ENCODE peak calls at places on chromosomes 6 and 20, in ten cellular contexts. X is A549, R is cardiac muscle cell, J is kidney epithelial cell, B is fibroblast of lung, P is K562, W is osteoblast, Q is right lobe of liver, Y is coronary artery, E is cardiac fibroblast. C is an unnamed sample.

GRCh38 chr20:59785986-59786753 is 147.3 kb downstream of the SYCP2 start:
- DNase-seq in X (no peak), R (no peak), J (no peak), B (no peak), P (no peak), W (peak; percentile 68), Q (no peak), Y (peak; percentile 66), E (no peak), C (no peak)

GRCh38 chr6:17865798-17866725 is 121.4 kb downstream of the KIF13A start:
- DNase-seq in X (peak; percentile 91), R (peak; percentile 89), J (peak; percentile 99), B (peak; percentile 86), P (peak; percentile 63), W (peak; percentile 76), Q (no peak), Y (peak; percentile 94), E (peak; percentile 88), C (peak; percentile 98)

GRCh38 chr6:130560231-130560630 is 194.4 kb downstream of the TMEM200A start:
- DNase-seq in X (no peak), R (no peak), J (peak; percentile 9), B (no peak), P (no peak), W (no peak), Q (no peak), Y (no peak), E (no peak), C (no peak)

GRCh38 chr20:8535403-8536003 is 403.4 kb downstream of the PLCB1 start:
- DNase-seq in X (no peak), R (peak; percentile 32), J (no peak), B (peak; percentile 19), P (no peak), W (no peak), Q (no peak), Y (no peak), E (peak; percentile 26), C (no peak)

GRCh38 chr6:142810952-142811514 is 133.9 kb downstream of the HIVEP2 start:
- DNase-seq in X (no peak), R (no peak), J (no peak), B (peak; percentile 74), P (no peak), W (no peak), Q (no peak), Y (no peak), E (peak; percentile 24), C (no peak)

GRCh38 chr6:7106752-7107577 is 796 bp upstream of the RREB1 start:
- DNase-seq in X (peak; percentile 38), R (no peak), J (no peak), B (no peak), P (peak; percentile 91), W (peak; percentile 91), Q (peak; percentile 63), Y (no peak), E (no peak), C (no peak)

GRCh38 chr6:77463881-77464867 is 883 bp upstream of the HTR1B start:
- DNase-seq in X (peak; percentile 2), R (no peak), J (no peak), B (no peak), P (no peak), W (peak; percentile 55), Q (no peak), Y (no peak), E (no peak), C (no peak)

GRCh38 chr6:169847773-169848380 is 96.5 kb downstream of the ERMARD start:
- DNase-seq in X (no peak), R (no peak), J (no peak), B (no peak), P (no peak), W (peak; percentile 54), Q (no peak), Y (peak; percentile 67), E (no peak), C (no peak)

DNA sequence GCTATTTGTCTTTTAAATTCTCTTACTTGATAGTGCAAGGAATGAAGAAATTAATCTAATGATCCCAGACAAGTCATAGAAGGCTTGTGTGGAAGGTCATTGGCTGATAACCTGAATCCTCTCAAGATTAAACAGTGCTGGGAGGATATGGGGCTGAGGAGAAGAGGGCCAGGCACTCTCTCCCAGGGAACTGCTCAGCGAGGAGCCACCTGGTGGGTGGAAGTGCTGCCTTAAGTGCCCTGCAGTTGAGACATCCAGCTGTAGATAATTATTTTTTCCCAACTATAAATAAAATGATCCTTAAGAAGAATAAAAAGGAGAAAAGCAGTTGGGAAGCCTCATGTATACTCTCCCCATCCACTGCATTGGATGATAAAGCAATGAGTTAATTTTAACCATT is 47.9 kb downstream of the BTBD3 start:
- DNase-seq in X (no peak), R (no peak), J (no peak), B (no peak), P (no peak), W (no peak), Q (no peak), Y (no peak), E (no peak), C (no peak)
- TF ChIP-seq CTCF in X (no peak), R (no peak), J (no peak), B (no peak), P (no peak), W (peak; percentile 19), Q (no peak), Y (no peak), E (peak; percentile 3), C (peak; percentile 25)

GRCh38 chr6:11172501-11173337 is 59.7 kb downstream of the NEDD9 start:
- DNase-seq in X (peak; percentile 64), R (peak; percentile 65), J (no peak), B (peak; percentile 47), P (peak; percentile 76), W (peak; percentile 92), Q (peak; percentile 74), Y (no peak), E (peak; percentile 63), C (no peak)

GRCh38 chr6:11179088-11179977 is 53.1 kb downstream of the NEDD9 start:
- DNase-seq in X (no peak), R (no peak), J (no peak), B (no peak), P (no peak), W (no peak), Q (no peak), Y (no peak), E (no peak), C (no peak)

GRCh38 chr6:11177271-11177670 is 55.2 kb downstream of the NEDD9 start:
- DNase-seq in X (no peak), R (no peak), J (no peak), B (no peak), P (no peak), W (no peak), Q (no peak), Y (no peak), E (no peak), C (no peak)

GRCh38 chr6:11171952-11172351 is 60.4 kb upstream of the ERVFRD-1 start:
- DNase-seq in X (no peak), R (no peak), J (no peak), B (no peak), P (no peak), W (no peak), Q (no peak), Y (no peak), E (no peak), C (no peak)

GRCh38 chr6:11174245-11174616 is 58.2 kb downstream of the NEDD9 start:
- DNase-seq in X (no peak), R (no peak), J (no peak), B (no peak), P (no peak), W (no peak), Q (no peak), Y (no peak), E (no peak), C (no peak)
- H3K4me3 ChIP-seq in X (no peak overlapping the region), R (no peak overlapping the region), J (no peak overlapping the region), B (no peak overlapping the region), P (no peak overlapping the region), W (no peak overlapping the region), Q (no peak overlapping the region), Y (no peak overlapping the region), E (no peak overlapping the region), C (no peak overlapping the region)

GRCh38 chr6:36737043-36737785 is 39.6 kb downstream of the RAB44 start:
- DNase-seq in X (no peak), R (no peak), J (no peak), B (no peak), P (no peak), W (peak; percentile 76), Q (no peak), Y (no peak), E (no peak), C (no peak)

GRCh38 chr6:36733300-36733699 is 35.7 kb downstream of the RAB44 start:
- DNase-seq in X (no peak), R (no peak), J (no peak), B (no peak), P (no peak), W (peak; percentile 26), Q (peak; percentile 25), Y (no peak), E (no peak), C (no peak)

GRCh38 chr6:36738108-36738507 is 40.5 kb downstream of the RAB44 start:
- DNase-seq in X (no peak), R (no peak), J (no peak), B (no peak), P (no peak), W (peak; percentile 58), Q (no peak), Y (no peak), E (no peak), C (no peak)

GRCh38 chr6:36734486-36735060 is 36.9 kb downstream of the RAB44 start:
- DNase-seq in X (no peak), R (no peak), J (no peak), B (no peak), P (no peak), W (peak; percentile 38), Q (peak; percentile 49), Y (no peak), E (no peak), C (no peak)

DNA sequence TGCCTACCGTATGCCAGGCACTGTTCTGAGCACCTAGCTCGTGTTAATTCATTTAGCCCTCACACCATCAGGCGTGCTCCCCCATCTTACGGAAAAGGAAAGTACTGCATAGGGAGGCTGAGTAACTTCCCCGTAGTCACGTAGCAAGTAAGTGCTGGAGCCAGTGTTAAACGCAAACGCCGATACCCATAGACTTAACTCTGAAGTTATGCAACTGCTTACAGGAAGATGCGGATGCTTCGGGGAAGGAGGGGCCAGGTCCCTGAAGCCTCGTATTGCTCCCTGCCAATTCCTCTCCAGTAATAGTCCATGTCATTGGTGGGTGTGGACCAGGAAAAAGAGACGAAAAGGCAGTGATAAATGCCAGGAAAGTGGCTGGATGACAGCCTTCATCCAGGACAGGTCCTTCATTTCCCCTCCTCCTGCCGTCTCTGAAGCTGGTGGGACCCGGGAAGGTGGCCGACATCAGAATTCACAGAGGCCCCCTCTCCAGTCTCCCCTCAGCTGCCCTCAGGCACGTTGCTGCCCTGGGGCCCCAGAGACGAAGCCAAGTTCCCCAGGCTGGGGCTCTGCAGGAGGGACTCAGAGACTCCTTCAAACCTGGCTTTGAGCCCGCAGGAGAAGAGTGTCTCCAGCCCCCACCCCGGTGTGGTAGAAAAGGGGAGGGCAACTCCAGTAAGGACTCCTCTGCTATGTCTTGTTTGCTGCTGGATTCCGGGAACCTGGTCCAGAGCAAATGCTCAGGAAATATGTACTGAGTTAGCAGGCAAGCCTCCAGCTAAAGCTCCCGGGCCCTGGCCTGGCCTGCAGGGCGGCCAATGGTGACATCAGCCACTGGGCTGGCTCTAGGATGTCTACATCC is 37.7 kb downstream of the RAB44 start:
- DNase-seq in X (no peak), R (peak; percentile 94), J (no peak), B (peak; percentile 80), P (no peak), W (peak; percentile 97), Q (peak; percentile 76), Y (peak; percentile 93), E (peak; percentile 97), C (no peak)
- TF ChIP-seq CTCF in X (no peak), R (peak; percentile 21), J (no peak), B (peak; percentile 13), P (no peak), W (peak; percentile 19), Q (no peak), Y (no peak), E (no peak), C (no peak)

DNA sequence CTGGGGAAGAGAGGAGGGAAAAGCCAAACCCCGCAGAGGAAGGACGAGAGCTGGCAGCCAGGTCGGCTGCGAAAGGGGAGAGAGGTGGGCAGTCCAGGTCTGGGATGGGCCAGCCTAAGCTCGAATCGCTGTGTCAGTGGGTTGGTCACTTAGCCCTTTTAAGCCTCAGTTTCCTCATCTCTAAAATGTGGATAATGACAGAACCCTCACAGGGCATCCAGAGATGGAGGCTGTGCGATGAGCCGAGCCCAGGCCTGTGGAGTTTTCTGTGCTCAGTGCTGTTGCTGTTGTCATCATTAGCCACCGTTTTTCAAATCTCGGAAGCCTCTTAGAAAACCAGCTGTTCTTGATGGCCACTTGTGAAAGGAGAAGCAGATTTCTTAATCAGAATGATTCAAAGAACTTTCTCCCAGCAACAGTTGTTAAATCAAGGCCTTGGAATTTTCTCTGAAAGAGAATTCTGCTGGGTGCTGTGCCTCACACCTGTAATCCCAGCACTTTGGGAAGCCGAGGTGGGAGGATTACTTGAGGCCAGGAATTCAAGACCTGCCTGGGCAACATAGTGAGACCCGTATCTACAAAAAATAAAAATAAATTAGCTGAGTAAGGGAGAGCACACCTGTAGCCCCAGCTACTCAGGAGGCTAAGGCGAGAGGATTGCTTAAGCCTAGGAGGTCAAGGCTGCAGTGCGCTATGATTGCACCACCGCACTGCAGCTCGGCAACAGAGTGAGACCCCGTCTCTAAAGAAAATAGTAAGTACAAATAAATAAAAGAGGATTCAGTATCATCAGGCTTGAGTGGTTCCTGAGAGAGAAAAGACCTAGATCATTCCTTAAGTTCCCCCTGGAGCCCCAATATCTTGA is 46.3 kb upstream of the ENTPD6 start:
- DNase-seq in X (no peak), R (no peak), J (no peak), B (peak; percentile 4), P (no peak), W (no peak), Q (no peak), Y (no peak), E (no peak), C (no peak)
- H3K4me3 ChIP-seq in X (no peak overlapping the region), R (no peak overlapping the region), J (peak overlapping the region; percentile 36), B (no peak overlapping the region), P (no peak overlapping the region), W (no peak overlapping the region), Q (no peak overlapping the region), Y (peak overlapping the region; percentile 67), E (no peak overlapping the region), C (peak overlapping the region; percentile 41)